ENCODE peak calls at places on chromosomes 12 and 14, in ten cellular contexts. O, B, D, X, Q, F, E, S, P and J are unnamed samples.

GRCh38 chr12:31773867-31774266 is 45.0 kb upstream of the AMN1 start:
- DNase-seq in F (no peak), S (no peak), P (peak), Q (no peak), D (peak), O (no peak), B (no peak), E (peak), X (no peak), J (no peak)

GRCh38 chr14:24051162-24051788 is 534 bp upstream of the CARMIL3 start:
- DNase-seq in X (peak), E (peak), P (no peak), Q (peak), O (no peak), F (no peak), S (no peak), B (peak), D (no peak), J (no peak)

GRCh38 chr12:131057211-131057721 is 103.6 kb downstream of the ADGRD1 start:
- DNase-seq in Q (no peak), F (no peak), S (no peak), P (no peak), D (no peak), E (no peak), B (peak), O (no peak), X (no peak), J (no peak)

GRCh38 chr12:113065126-113066007 is 8.8 kb downstream of the DTX1 start:
- DNase-seq in B (no peak), Q (no peak), D (peak), S (no peak), E (peak), F (no peak), O (no peak), P (peak), X (no peak), J (no peak)

GRCh38 chr12:21471294-21471693 is 30.1 kb downstream of the RECQL start:
- DNase-seq in D (no peak), X (no peak), F (no peak), Q (no peak), P (no peak), B (no peak), S (no peak), O (no peak), E (no peak), J (no peak)

GRCh38 chr12:47811581-47812484 is 7.9 kb downstream of the HDAC7 start:
- DNase-seq in S (peak), E (no peak), B (peak), Q (no peak), D (no peak), F (no peak), O (peak), X (no peak), P (no peak), J (peak)

GRCh38 chr14:92607251-92607650 is 93.7 kb downstream of the RIN3 start:
- DNase-seq in D (no peak), P (no peak), S (no peak), F (no peak), Q (no peak), O (no peak), E (no peak), X (no peak), B (no peak), J (no peak)

GRCh38 chr12:3230758-3231375 is 153.7 kb downstream of the TSPAN9 start:
- DNase-seq in Q (no peak), O (no peak), S (no peak), E (no peak), B (no peak), X (no peak), D (no peak), P (no peak), F (no peak), J (no peak)

GRCh38 chr14:77270361-77271112 is 469 bp downstream of the NGB start:
- DNase-seq in E (peak), X (no peak), B (no peak), Q (no peak), P (no peak), O (no peak), F (no peak), D (no peak), S (no peak), J (no peak)

GRCh38 chr12:117076410-117077372 is 22.5 kb downstream of the TESC start:
- DNase-seq in P (peak), S (peak), Q (no peak), F (no peak), X (no peak), O (peak), B (no peak), D (no peak), E (no peak), J (no peak)

GRCh38 chr14:74038015-74038859 is 19.1 kb downstream of the BBOF1 start:
- DNase-seq in F (no peak), E (peak), P (peak), D (peak), X (no peak), O (no peak), B (no peak), S (peak), Q (no peak), J (no peak)

GRCh38 chr14:48563465-48563864 is 888.1 kb upstream of the MDGA2 start:
- DNase-seq in D (peak), S (peak), E (no peak), P (no peak), B (no peak), F (no peak), O (no peak), Q (no peak), X (no peak), J (no peak)

GRCh38 chr12:13038491-13039161 is 5.6 kb upstream of the FAM234B start:
- DNase-seq in O (no peak), B (no peak), Q (no peak), F (no peak), P (no peak), E (no peak), D (no peak), S (peak), X (no peak), J (no peak)

GRCh38 chr14:55713496-55713895 is 133.5 kb downstream of the KTN1 start:
- DNase-seq in E (no peak), Q (no peak), P (no peak), X (no peak), D (no peak), S (no peak), B (no peak), F (no peak), O (no peak), J (no peak)